ENCODE peak calls at places on chromosomes 6 and 20, in five cellular contexts. Y is CD4-positive, alpha-beta memory T cell; C is NCI-H748 treated with DMSO at 0.1 percent for 48 hours; V is stimulated activated CD4-positive, alpha-beta T cell treated with anti-CD3 and anti-CD28 coated beads, Interleukin-1b, Interleukin-23, amount 100 ng/mL, for 24 hours; D is fibroblast of the conjunctiva. P is an unnamed sample.

GRCh38 chr6:53547166-53547814 is 2.4 kb upstream of the GCLC start:
- DNase-seq in D (no peak), Y (no peak), V (no peak), C (peak), P (no peak)

GRCh38 chr6:123127807-123128206 is 131.8 kb downstream of the CLVS2 start:
- DNase-seq in C (no peak), V (no peak), Y (no peak), D (no peak), P (no peak)

GRCh38 chr20:46312075-46312944 is 4.0 kb upstream of the CDH22 start:
- DNase-seq in D (no peak), Y (no peak), C (no peak), V (no peak), P (no peak)

GRCh38 chr6:37136821-37137200 is 33.1 kb upstream of the PIM1 start:
- DNase-seq in C (no peak), D (no peak), V (no peak), Y (no peak), P (no peak)

GRCh38 chr6:41901882-41902519 is 6.8 kb upstream of the USP49 start:
- DNase-seq in D (no peak), C (no peak), Y (peak), V (no peak), P (no peak)

GRCh38 chr6:24922854-24923253 is 12.9 kb downstream of the RIPOR2 start:
- DNase-seq in C (no peak), V (no peak), Y (no peak), D (no peak), P (no peak)

GRCh38 chr6:99471638-99472037 is 43.6 kb downstream of the USP45 start:
- DNase-seq in D (no peak), C (no peak), V (no peak), Y (no peak), P (no peak)

GRCh38 chr6:82687855-82688254 is 324.2 kb downstream of the TPBG start:
- DNase-seq in Y (no peak), D (no peak), V (no peak), C (no peak), P (no peak)

GRCh38 chr6:100573169-100573568 is 108.4 kb upstream of the SIM1 start:
- DNase-seq in C (peak), Y (no peak), D (peak), V (no peak), P (no peak)

GRCh38 chr20:44733341-44734069 is 12.2 kb upstream of the KCNK15 start:
- DNase-seq in V (peak), Y (peak), D (peak), C (no peak), P (peak)

GRCh38 chr6:139337830-139338229 is 36.6 kb downstream of the CITED2 start:
- DNase-seq in C (no peak), V (no peak), Y (no peak), D (no peak), P (no peak)

GRCh38 chr20:653590-654426 is 808 bp upstream of the SRXN1 start:
- DNase-seq in C (no peak), Y (no peak), V (no peak), D (no peak), P (no peak)

GRCh38 chr6:48883116-48883515 is 579.9 kb downstream of the MMUT start:
- DNase-seq in V (no peak), C (no peak), D (no peak), Y (no peak), P (no peak)

GRCh38 chr20:3818155-3819151 is 1.9 kb upstream of the AP5S1 start:
- DNase-seq in D (peak), V (no peak), Y (no peak), C (peak), P (no peak)

GRCh38 chr20:56433221-56433879 is 21.3 kb downstream of the CASS4 start:
- DNase-seq in Y (no peak), V (no peak), D (no peak), C (no peak), P (no peak)

GRCh38 chr20:58402827-58403226 is 13.8 kb downstream of the VAPB start:
- DNase-seq in Y (no peak), V (no peak), D (no peak), C (no peak), P (no peak)

GRCh38 chr6:132062626-132063025 is 111.5 kb upstream of the CCN2 start:
- DNase-seq in C (no peak), V (no peak), Y (no peak), D (no peak), P (no peak)

GRCh38 chr6:13014551-13015378 is 298.2 kb downstream of the PHACTR1 start:
- DNase-seq in V (no peak), Y (no peak), D (no peak), C (peak), P (no peak)

GRCh38 chr6:107847844-107848802 is 24.0 kb upstream of the SCML4 start:
- DNase-seq in D (peak), V (peak), Y (peak), C (peak), P (peak)

GRCh38 chr20:45822863-45823262 is 4.2 kb downstream of the TNNC2 start:
- DNase-seq in Y (no peak), C (no peak), V (no peak), D (no peak), P (no peak)

GRCh38 chr6:21049572-21049971 is 515.3 kb downstream of the CDKAL1 start:
- DNase-seq in C (no peak), Y (no peak), D (no peak), V (no peak), P (no peak)

GRCh38 chr20:33178726-33179125 is 10.8 kb downstream of the BPIFA2 start:
- DNase-seq in D (no peak), C (no peak), V (no peak), Y (no peak), P (no peak)

GRCh38 chr20:53210931-53211330 is 238.8 kb downstream of the TSHZ2 start:
- DNase-seq in V (no peak), Y (no peak), C (no peak), D (no peak), P (no peak)

GRCh38 chr6:107284805-107285204 is 169.5 kb upstream of the BEND3 start:
- DNase-seq in D (no peak), Y (no peak), V (no peak), C (no peak), P (no peak)

GRCh38 chr20:10708342-10709185 is 34.8 kb upstream of the JAG1 start:
- DNase-seq in V (no peak), C (no peak), D (peak), Y (no peak), P (no peak)

GRCh38 chr6:154962751-154963150 is 32.4 kb upstream of the TIAM2 start:
- DNase-seq in V (no peak), Y (no peak), D (peak), C (no peak), P (no peak)

GRCh38 chr6:149032599-149033405 is 284.7 kb upstream of the TAB2 start:
- DNase-seq in C (no peak), V (peak), Y (no peak), D (peak), P (no peak)

GRCh38 chr6:146312606-146313005 is 231.0 kb upstream of the RAB32 start:
- DNase-seq in V (no peak), C (no peak), D (no peak), Y (no peak), P (no peak)